ENCODE peak calls at places on chromosomes 4 and X, in seven cellular contexts. V, H, X, B, G, J and I are unnamed samples.

GRCh38 chrX:119690921-119691716 is 1.8 kb downstream of the SEPTIN6 start:
- DNase-seq in V (no peak), H (no peak), X (peak; percentile 34), B (peak; percentile 40), G (no peak), J (no peak), I (no peak)

GRCh38 chr4:4541040-4541631 is 712 bp downstream of the STX18 start:
- DNase-seq in V (no peak), H (peak; percentile 60), X (no peak), B (no peak), G (peak; percentile 36), J (no peak), I (peak; percentile 48)

GRCh38 chrX:104659037-104659744 is 93.2 kb downstream of the IL1RAPL2 start:
- DNase-seq in V (no peak), H (no peak), X (no peak), B (no peak), G (no peak), J (no peak), I (no peak)

GRCh38 chr4:48467442-48467841 is 15.7 kb upstream of the SLC10A4 start:
- DNase-seq in V (no peak), H (no peak), X (no peak), B (no peak), G (no peak), J (no peak), I (no peak)

GRCh38 chr4:189843392-189844009 is 97.2 kb upstream of the FRG1 start:
- DNase-seq in V (no peak), H (no peak), X (no peak), B (no peak), G (no peak), J (no peak), I (no peak)

GRCh38 chr4:183333202-183333601 is 11.0 kb upstream of the CLDN24 start:
- DNase-seq in V (no peak), H (no peak), X (no peak), B (no peak), G (no peak), J (no peak), I (no peak)

GRCh38 chrX:144896323-144896722 is 351.0 kb upstream of the SPANXN1 start:
- DNase-seq in V (no peak), H (no peak), X (peak; percentile 2), B (no peak), G (no peak), J (no peak), I (no peak)

GRCh38 chrX:36950495-36951253 is 57.5 kb upstream of the FAM47C start:
- DNase-seq in V (no peak), H (no peak), X (no peak), B (no peak), G (no peak), J (no peak), I (no peak)

GRCh38 chr4:79540143-79540542 is 132.1 kb upstream of the GK2 start:
- DNase-seq in V (no peak), H (no peak), X (no peak), B (no peak), G (no peak), J (no peak), I (no peak)

GRCh38 chr4:61734409-61734808 is 534.3 kb downstream of the ADGRL3 start:
- DNase-seq in V (no peak), H (no peak), X (no peak), B (no peak), G (no peak), J (no peak), I (no peak)

GRCh38 chr4:181637186-181638105 is 605.8 kb upstream of the TENM3 start:
- DNase-seq in V (no peak), H (no peak), X (no peak), B (no peak), G (no peak), J (no peak), I (no peak)

GRCh38 chrX:42025861-42026260 is 102.5 kb upstream of the CASK start:
- DNase-seq in V (no peak), H (no peak), X (no peak), B (no peak), G (no peak), J (no peak), I (no peak)

GRCh38 chr4:120769227-120769626 is 153.3 kb downstream of the PRDM5 start:
- DNase-seq in V (peak; percentile 16), H (no peak), X (no peak), B (no peak), G (no peak), J (no peak), I (no peak)
- TF ChIP-seq JUND in V (no peak), H (no peak), X (no peak), B (no peak), G (no peak), J (no peak), I (no peak)

GRCh38 chr4:68176500-68176899 is 46.8 kb upstream of the TMPRSS11F start:
- DNase-seq in V (no peak), H (no peak), X (no peak), B (no peak), G (no peak), J (no peak), I (no peak)
- TF ChIP-seq JUND in V (no peak), H (no peak), X (no peak), B (no peak), G (no peak), J (no peak), I (no peak)

GRCh38 chr4:19992694-19993093 is 259.0 kb upstream of the SLIT2 start:
- DNase-seq in V (no peak), H (no peak), X (no peak), B (no peak), G (no peak), J (no peak), I (no peak)
- TF ChIP-seq JUND in V (no peak), H (no peak), X (no peak), B (no peak), G (no peak), J (no peak), I (no peak)

DNA sequence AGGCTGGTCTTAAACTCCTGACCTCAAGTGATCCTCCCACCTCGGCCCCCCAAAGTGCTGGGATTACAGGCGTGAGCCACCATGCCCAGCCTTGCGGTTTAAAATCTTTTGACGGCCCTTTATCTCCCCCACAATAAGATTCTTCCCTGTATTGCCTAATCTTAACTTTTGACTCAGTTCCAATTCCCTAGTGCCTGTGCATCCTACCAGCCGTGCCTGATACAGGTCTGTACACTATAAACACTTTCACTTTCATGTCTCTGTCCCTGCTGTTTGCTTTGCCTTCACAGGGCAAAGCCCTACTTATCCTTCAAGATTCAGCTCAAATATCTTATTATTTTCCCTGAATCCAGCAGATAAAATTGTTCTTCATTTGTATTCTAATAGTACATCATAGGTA is 74.6 kb downstream of the WDR44 start:
- DNase-seq in V (no peak), H (no peak), X (no peak), B (no peak), G (no peak), J (no peak), I (no peak)
- TF ChIP-seq JUND in V (no peak), H (no peak), X (no peak), B (no peak), G (no peak), J (no peak), I (no peak)

GRCh38 chr4:1377606-1378261 is 28.5 kb downstream of the NKX1-1 start:
- DNase-seq in V (no peak), H (no peak), X (no peak), B (no peak), G (no peak), J (no peak), I (no peak)
- TF ChIP-seq JUND in V (no peak), H (no peak), X (no peak), B (no peak), G (no peak), J (no peak), I (no peak)

GRCh38 chrX:21412029-21412428 is 37.8 kb downstream of the CNKSR2 start:
- DNase-seq in V (no peak), H (no peak), X (no peak), B (no peak), G (no peak), J (no peak), I (no peak)
- TF ChIP-seq JUND in V (no peak), H (no peak), X (no peak), B (no peak), G (no peak), J (no peak), I (no peak)